ENCODE peak calls at places on chromosomes 6 and 20, in seven cellular contexts. O, L, W, V, Q, B and C are unnamed samples.
A peak's percentile ranks its signal among the peaks of the same experiment; 100 is the strongest.

GRCh38 chr6:73234732-73235131 is 9.4 kb upstream of the KHDC1L start:
- DNase-seq in Q (no peak), B (no peak), W (no peak), O (peak; percentile 63), V (no peak), L (no peak), C (peak; percentile 67)

GRCh38 chr20:54100563-54100962 is 30.2 kb upstream of the BCAS1 start:
- DNase-seq in W (no peak), V (no peak), B (no peak), O (no peak), Q (no peak), L (no peak), C (no peak)

GRCh38 chr6:15763827-15764226 is 101.0 kb upstream of the DTNBP1 start:
- DNase-seq in O (no peak), V (no peak), B (no peak), W (peak; percentile 55), L (no peak), Q (no peak), C (no peak)

GRCh38 chr6:154732538-154732823 is 735 bp upstream of the SCAF8 start:
- DNase-seq in V (no peak), B (no peak), W (no peak), O (peak; percentile 69), L (no peak), Q (no peak), C (peak; percentile 57)

GRCh38 chr6:106250997-106251396 is 74.6 kb downstream of the ATG5 start:
- DNase-seq in Q (no peak), L (no peak), V (peak; percentile 32), B (peak; percentile 42), W (no peak), O (no peak), C (no peak)

GRCh38 chr6:6752129-6752528 is 163.6 kb downstream of the LY86 start:
- DNase-seq in Q (no peak), V (no peak), B (no peak), W (no peak), O (no peak), L (no peak), C (no peak)

GRCh38 chr6:155171747-155172191 is 92.0 kb upstream of the CLDN20 start:
- DNase-seq in V (no peak), L (no peak), B (no peak), Q (no peak), W (no peak), O (no peak), C (no peak)

GRCh38 chr6:132400641-132401119 is 595 bp downstream of the MOXD1 start:
- DNase-seq in W (no peak), B (no peak), L (no peak), O (no peak), Q (no peak), V (no peak), C (no peak)

GRCh38 chr6:134217516-134218140 is 100.3 kb downstream of the SGK1 start:
- DNase-seq in L (no peak), O (peak; percentile 42), W (no peak), B (no peak), V (no peak), Q (no peak), C (no peak)

GRCh38 chr6:25641377-25641776 is 10.6 kb upstream of the SCGN start:
- DNase-seq in L (no peak), B (no peak), V (no peak), O (no peak), W (no peak), Q (no peak), C (no peak)

GRCh38 chr6:25642667-25643328 is 9.2 kb upstream of the SCGN start:
- DNase-seq in Q (no peak), L (no peak), O (no peak), W (no peak), B (no peak), V (no peak), C (no peak)

GRCh38 chr6:25641940-25642666 is 9.9 kb upstream of the SCGN start:
- DNase-seq in L (no peak), Q (no peak), O (no peak), B (no peak), V (no peak), W (peak; percentile 96), C (no peak)

GRCh38 chr6:25649611-25650010 is 2.4 kb upstream of the SCGN start:
- DNase-seq in L (no peak), O (no peak), W (no peak), V (no peak), Q (no peak), B (no peak), C (no peak)

DNA sequence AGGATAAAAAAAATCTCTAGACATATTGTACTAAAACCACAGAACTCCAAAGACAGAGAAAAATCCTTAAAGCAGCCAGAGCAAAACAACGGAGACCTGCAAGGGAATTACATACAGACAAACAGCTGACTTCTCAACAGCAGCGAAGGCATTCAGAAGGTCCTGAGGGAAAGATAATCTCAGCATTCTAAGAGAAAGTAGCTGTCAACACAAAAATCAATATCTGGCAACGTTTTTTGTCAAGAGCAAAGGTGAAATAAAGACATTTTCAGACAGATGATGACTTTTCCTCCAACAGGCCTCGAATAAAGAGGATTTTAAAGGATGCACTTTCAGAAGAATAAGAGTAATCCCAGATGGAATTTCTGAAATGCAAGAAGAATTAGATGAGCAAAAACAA is 6.1 kb upstream of the SCGN start:
- DNase-seq in B (no peak), W (peak; percentile 35), Q (no peak), O (no peak), V (no peak), L (no peak), C (no peak)
- H3K27me3 ChIP-seq in B (peaks cover 4% of the 10 kb centered on the region), W (no peaks in the 10 kb centered on the region), Q (peaks cover 21% of the 10 kb centered on the region), O (no peaks in the 10 kb centered on the region), V (peaks cover 4% of the 10 kb centered on the region), L (peaks cover 1% of the 10 kb centered on the region), C (peaks cover 65% of the 10 kb centered on the region)

GRCh38 chr6:166179704-166180103 is 12.1 kb upstream of the TBXT start:
- DNase-seq in W (no peak), B (no peak), O (no peak), Q (no peak), V (no peak), L (no peak), C (no peak)
- H3K27ac ChIP-seq in W (no peak overlapping the region), B (no peak overlapping the region), O (no peak overlapping the region), Q (no peak overlapping the region), V (no peak overlapping the region), L (no peak overlapping the region), C (no peak overlapping the region)

DNA sequence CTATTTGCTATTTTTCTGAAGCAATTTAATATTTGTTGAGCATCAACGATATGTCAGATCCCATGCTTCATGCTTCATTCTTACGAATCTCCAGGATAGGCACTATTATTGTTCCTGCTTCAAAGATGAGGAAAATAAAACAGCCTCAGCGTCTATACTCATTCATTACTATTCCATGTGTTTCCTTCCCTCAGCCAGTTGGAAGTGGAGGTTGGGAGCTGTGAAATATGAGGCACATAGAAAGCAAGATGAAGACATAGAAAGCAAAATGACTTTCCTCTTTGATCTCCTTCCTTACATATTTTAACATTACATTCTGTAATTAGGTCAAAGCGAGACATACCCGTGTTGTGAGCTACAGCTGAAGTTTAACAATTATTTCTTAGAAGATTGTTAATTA is 125.5 kb downstream of the FYN start:
- DNase-seq in L (no peak), Q (no peak), W (no peak), V (no peak), B (no peak), O (no peak), C (no peak)
- H3K4me1 ChIP-seq in L (no peaks in the 10 kb centered on the region), Q (no peaks in the 10 kb centered on the region), W (no peaks in the 10 kb centered on the region), V (peaks cover 35% of the 10 kb centered on the region), B (peaks cover 87% of the 10 kb centered on the region), O (no peaks in the 10 kb centered on the region), C (no peaks in the 10 kb centered on the region)

GRCh38 chr6:32761548-32761947 is 1.8 kb downstream of the HLA-DQB2 start:
- DNase-seq in Q (no peak), V (no peak), W (no peak), L (no peak), O (no peak), B (no peak), C (no peak)

GRCh38 chr6:32764050-32764449 is 718 bp upstream of the HLA-DQB2 start:
- DNase-seq in B (no peak), Q (no peak), L (no peak), O (no peak), V (no peak), W (no peak), C (no peak)

GRCh38 chr6:32763417-32763816 is at the start of gene HLA-DQB2:
- DNase-seq in B (no peak), V (no peak), W (no peak), L (no peak), Q (no peak), O (no peak), C (no peak)

GRCh38 chr6:32761084-32761483 is 2.2 kb downstream of the HLA-DQB2 start:
- DNase-seq in Q (no peak), W (no peak), O (no peak), B (no peak), V (no peak), L (no peak), C (no peak)

GRCh38 chr6:32759669-32760068 is 3.7 kb downstream of the HLA-DQB2 start:
- DNase-seq in Q (no peak), V (no peak), L (no peak), B (no peak), O (no peak), W (no peak), C (no peak)
- H3K27me3 ChIP-seq in Q (peaks cover 21% of the 10 kb centered on the region), V (peaks cover 11% of the 10 kb centered on the region), L (peaks cover 27% of the 10 kb centered on the region), B (peaks cover 11% of the 10 kb centered on the region), O (peaks cover 75% of the 10 kb centered on the region), W (no peaks in the 10 kb centered on the region), C (peaks cover 53% of the 10 kb centered on the region)

DNA sequence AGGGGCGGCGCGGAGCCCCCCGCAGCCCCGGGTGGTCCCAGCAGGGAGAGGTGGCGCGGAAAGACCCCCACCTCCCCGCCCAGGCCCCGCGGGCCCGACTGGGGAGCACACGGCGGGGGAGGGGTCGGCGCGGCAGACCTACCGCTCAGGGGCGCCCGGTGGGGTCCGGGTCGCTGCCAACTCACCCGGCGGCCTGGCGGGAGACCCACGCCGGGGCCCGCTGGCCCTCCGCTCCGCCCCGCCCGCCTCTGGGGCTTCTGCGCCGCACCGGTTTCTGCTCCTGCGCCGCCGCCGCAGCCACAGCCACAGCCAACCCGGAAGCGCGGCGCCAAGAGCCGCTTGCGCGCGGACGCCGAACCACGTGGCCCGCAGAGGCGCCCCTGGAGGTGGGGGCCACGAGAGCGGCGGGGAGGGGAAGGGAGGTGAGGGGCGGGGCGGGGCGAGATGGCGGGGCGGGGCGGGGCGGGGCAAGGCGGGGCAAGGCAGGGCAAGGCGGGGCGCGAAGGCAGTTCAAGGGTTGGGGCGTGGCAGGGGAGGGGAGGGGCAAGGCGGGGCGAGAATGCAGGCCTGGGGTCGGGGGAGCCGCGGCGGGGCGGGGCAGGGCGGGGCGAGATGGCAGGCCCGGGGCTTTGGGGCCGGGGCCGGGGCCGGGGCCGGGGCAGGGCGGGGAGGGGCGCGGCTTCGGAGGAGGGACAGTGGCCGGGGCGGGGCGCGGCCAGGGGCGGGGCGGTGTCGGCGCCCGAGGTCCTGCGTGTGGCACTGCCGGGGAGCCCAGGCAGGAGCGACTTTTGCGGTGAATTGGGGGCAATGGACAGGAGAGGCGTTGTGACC is at the start of gene ZBTB24:
- DNase-seq in V (peak; percentile 93), L (peak; percentile 81), Q (peak; percentile 86), B (peak; percentile 95), W (peak; percentile 76), O (peak; percentile 79), C (peak; percentile 67)
- H3K27ac ChIP-seq in V (peak within 1 kb of the TSS; percentile 89), L (peak within 1 kb of the TSS; percentile 86), Q (peak within 1 kb of the TSS; percentile 89), B (peak within 1 kb of the TSS; percentile 91), W (peak within 1 kb of the TSS; percentile 61), O (peak within 1 kb of the TSS; percentile 10), C (peak within 1 kb of the TSS; percentile 72)